ENCODE peak calls at places on chromosomes 5 and 9, in nine cellular contexts. One of them, this sample, is unnamed.

GRCh38 chr5:57501414-57502321 is 19.1 kb upstream of the ACTBL2 start:
- DNase-seq in activated effector memory CD4-positive, alpha-beta T cell treated with Interleukin-2 at 50 U/mL for 16 hours: no peak
- DNase-seq in fibroblast of mammary gland: no peak
- DNase-seq in AG09309: no peak
- DNase-seq in NCI-H2029: no peak
- DNase-seq in stimulated activated CD4-positive, alpha-beta T cell treated with anti-CD3 and anti-CD28 coated beads, Interleukin-4, amount 100 ng/mL, for 48 hours: no peak
- DNase-seq in progenitor cell of endocrine pancreas: no peak
- DNase-seq in endothelial cell: no peak
- DNase-seq in globus pallidus: peak
- DNase-seq in this sample: no peak

GRCh38 chr5:55030220-55030619 is 6.2 kb downstream of the GZMK start:
- DNase-seq in activated effector memory CD4-positive, alpha-beta T cell treated with Interleukin-2 at 50 U/mL for 16 hours: no peak
- DNase-seq in fibroblast of mammary gland: no peak
- DNase-seq in AG09309: no peak
- DNase-seq in NCI-H2029: no peak
- DNase-seq in stimulated activated CD4-positive, alpha-beta T cell treated with anti-CD3 and anti-CD28 coated beads, Interleukin-4, amount 100 ng/mL, for 48 hours: no peak
- DNase-seq in progenitor cell of endocrine pancreas: no peak
- DNase-seq in endothelial cell: no peak
- DNase-seq in globus pallidus: no peak
- DNase-seq in this sample: peak

GRCh38 chr5:130651440-130651839 is 513.6 kb downstream of the HINT1 start:
- DNase-seq in activated effector memory CD4-positive, alpha-beta T cell treated with Interleukin-2 at 50 U/mL for 16 hours: no peak
- DNase-seq in fibroblast of mammary gland: no peak
- DNase-seq in AG09309: no peak
- DNase-seq in NCI-H2029: no peak
- DNase-seq in stimulated activated CD4-positive, alpha-beta T cell treated with anti-CD3 and anti-CD28 coated beads, Interleukin-4, amount 100 ng/mL, for 48 hours: no peak
- DNase-seq in progenitor cell of endocrine pancreas: no peak
- DNase-seq in endothelial cell: no peak
- DNase-seq in globus pallidus: no peak
- DNase-seq in this sample: no peak

GRCh38 chr9:88653926-88654325 is 118.9 kb downstream of the NXNL2 start:
- DNase-seq in activated effector memory CD4-positive, alpha-beta T cell treated with Interleukin-2 at 50 U/mL for 16 hours: no peak
- DNase-seq in fibroblast of mammary gland: peak
- DNase-seq in AG09309: no peak
- DNase-seq in NCI-H2029: no peak
- DNase-seq in stimulated activated CD4-positive, alpha-beta T cell treated with anti-CD3 and anti-CD28 coated beads, Interleukin-4, amount 100 ng/mL, for 48 hours: no peak
- DNase-seq in progenitor cell of endocrine pancreas: no peak
- DNase-seq in endothelial cell: no peak
- DNase-seq in globus pallidus: no peak
- DNase-seq in this sample: no peak

GRCh38 chr9:96025995-96026572 is 150.6 kb downstream of the ERCC6L2 start:
- DNase-seq in activated effector memory CD4-positive, alpha-beta T cell treated with Interleukin-2 at 50 U/mL for 16 hours: no peak
- DNase-seq in fibroblast of mammary gland: no peak
- DNase-seq in AG09309: no peak
- DNase-seq in NCI-H2029: no peak
- DNase-seq in stimulated activated CD4-positive, alpha-beta T cell treated with anti-CD3 and anti-CD28 coated beads, Interleukin-4, amount 100 ng/mL, for 48 hours: no peak
- DNase-seq in progenitor cell of endocrine pancreas: peak
- DNase-seq in endothelial cell: peak
- DNase-seq in globus pallidus: peak
- DNase-seq in this sample: no peak

GRCh38 chr5:72817076-72817476 is 615 bp downstream of the TNPO1 start:
- DNase-seq in activated effector memory CD4-positive, alpha-beta T cell treated with Interleukin-2 at 50 U/mL for 16 hours: peak
- DNase-seq in fibroblast of mammary gland: peak
- DNase-seq in AG09309: no peak
- DNase-seq in NCI-H2029: peak
- DNase-seq in stimulated activated CD4-positive, alpha-beta T cell treated with anti-CD3 and anti-CD28 coated beads, Interleukin-4, amount 100 ng/mL, for 48 hours: peak
- DNase-seq in progenitor cell of endocrine pancreas: no peak
- DNase-seq in endothelial cell: peak
- DNase-seq in globus pallidus: peak
- DNase-seq in this sample: no peak

GRCh38 chr9:93086445-93087224 is 9.4 kb upstream of the CARD19 start:
- DNase-seq in activated effector memory CD4-positive, alpha-beta T cell treated with Interleukin-2 at 50 U/mL for 16 hours: no peak
- DNase-seq in fibroblast of mammary gland: no peak
- DNase-seq in AG09309: no peak
- DNase-seq in NCI-H2029: no peak
- DNase-seq in stimulated activated CD4-positive, alpha-beta T cell treated with anti-CD3 and anti-CD28 coated beads, Interleukin-4, amount 100 ng/mL, for 48 hours: no peak
- DNase-seq in progenitor cell of endocrine pancreas: no peak
- DNase-seq in endothelial cell: no peak
- DNase-seq in globus pallidus: no peak
- DNase-seq in this sample: no peak

GRCh38 chr9:133171161-133171955 is 7.6 kb upstream of the GBGT1 start:
- DNase-seq in activated effector memory CD4-positive, alpha-beta T cell treated with Interleukin-2 at 50 U/mL for 16 hours: no peak
- DNase-seq in fibroblast of mammary gland: no peak
- DNase-seq in AG09309: no peak
- DNase-seq in NCI-H2029: no peak
- DNase-seq in stimulated activated CD4-positive, alpha-beta T cell treated with anti-CD3 and anti-CD28 coated beads, Interleukin-4, amount 100 ng/mL, for 48 hours: no peak
- DNase-seq in progenitor cell of endocrine pancreas: no peak
- DNase-seq in endothelial cell: no peak
- DNase-seq in globus pallidus: no peak
- DNase-seq in this sample: no peak

GRCh38 chr5:181282874-181283273 is 21.9 kb upstream of the TRIM52 start:
- DNase-seq in activated effector memory CD4-positive, alpha-beta T cell treated with Interleukin-2 at 50 U/mL for 16 hours: no peak
- DNase-seq in fibroblast of mammary gland: no peak
- DNase-seq in AG09309: no peak
- DNase-seq in NCI-H2029: no peak
- DNase-seq in stimulated activated CD4-positive, alpha-beta T cell treated with anti-CD3 and anti-CD28 coated beads, Interleukin-4, amount 100 ng/mL, for 48 hours: no peak
- DNase-seq in progenitor cell of endocrine pancreas: no peak
- DNase-seq in endothelial cell: no peak
- DNase-seq in globus pallidus: no peak
- DNase-seq in this sample: no peak

GRCh38 chr5:171427318-171428167 is 8.1 kb downstream of the FGF18 start:
- DNase-seq in activated effector memory CD4-positive, alpha-beta T cell treated with Interleukin-2 at 50 U/mL for 16 hours: no peak
- DNase-seq in fibroblast of mammary gland: no peak
- DNase-seq in AG09309: no peak
- DNase-seq in NCI-H2029: no peak
- DNase-seq in stimulated activated CD4-positive, alpha-beta T cell treated with anti-CD3 and anti-CD28 coated beads, Interleukin-4, amount 100 ng/mL, for 48 hours: no peak
- DNase-seq in progenitor cell of endocrine pancreas: no peak
- DNase-seq in endothelial cell: no peak
- DNase-seq in globus pallidus: no peak
- DNase-seq in this sample: no peak

GRCh38 chr9:123368023-123368422 is 12.0 kb downstream of the CRB2 start:
- DNase-seq in activated effector memory CD4-positive, alpha-beta T cell treated with Interleukin-2 at 50 U/mL for 16 hours: no peak
- DNase-seq in fibroblast of mammary gland: no peak
- DNase-seq in AG09309: no peak
- DNase-seq in NCI-H2029: no peak
- DNase-seq in stimulated activated CD4-positive, alpha-beta T cell treated with anti-CD3 and anti-CD28 coated beads, Interleukin-4, amount 100 ng/mL, for 48 hours: no peak
- DNase-seq in progenitor cell of endocrine pancreas: no peak
- DNase-seq in endothelial cell: no peak
- DNase-seq in globus pallidus: no peak
- DNase-seq in this sample: no peak

GRCh38 chr5:143826909-143827514 is 15.1 kb downstream of the HMHB1 start:
- DNase-seq in activated effector memory CD4-positive, alpha-beta T cell treated with Interleukin-2 at 50 U/mL for 16 hours: no peak
- DNase-seq in fibroblast of mammary gland: no peak
- DNase-seq in AG09309: no peak
- DNase-seq in NCI-H2029: peak
- DNase-seq in stimulated activated CD4-positive, alpha-beta T cell treated with anti-CD3 and anti-CD28 coated beads, Interleukin-4, amount 100 ng/mL, for 48 hours: peak
- DNase-seq in progenitor cell of endocrine pancreas: no peak
- DNase-seq in endothelial cell: no peak
- DNase-seq in globus pallidus: no peak
- DNase-seq in this sample: no peak

GRCh38 chr9:98144076-98144475 is 25.1 kb upstream of the TRIM14 start:
- DNase-seq in activated effector memory CD4-positive, alpha-beta T cell treated with Interleukin-2 at 50 U/mL for 16 hours: no peak
- DNase-seq in fibroblast of mammary gland: no peak
- DNase-seq in AG09309: no peak
- DNase-seq in NCI-H2029: no peak
- DNase-seq in stimulated activated CD4-positive, alpha-beta T cell treated with anti-CD3 and anti-CD28 coated beads, Interleukin-4, amount 100 ng/mL, for 48 hours: no peak
- DNase-seq in progenitor cell of endocrine pancreas: no peak
- DNase-seq in endothelial cell: no peak
- DNase-seq in globus pallidus: no peak
- DNase-seq in this sample: no peak

GRCh38 chr9:124270504-124271335 is 13.0 kb downstream of the NEK6 start:
- DNase-seq in activated effector memory CD4-positive, alpha-beta T cell treated with Interleukin-2 at 50 U/mL for 16 hours: no peak
- DNase-seq in fibroblast of mammary gland: no peak
- DNase-seq in AG09309: no peak
- DNase-seq in NCI-H2029: peak
- DNase-seq in stimulated activated CD4-positive, alpha-beta T cell treated with anti-CD3 and anti-CD28 coated beads, Interleukin-4, amount 100 ng/mL, for 48 hours: no peak
- DNase-seq in progenitor cell of endocrine pancreas: no peak
- DNase-seq in endothelial cell: no peak
- DNase-seq in globus pallidus: no peak
- DNase-seq in this sample: no peak

GRCh38 chr9:3330792-3331420 is 194.9 kb downstream of the RFX3 start:
- DNase-seq in activated effector memory CD4-positive, alpha-beta T cell treated with Interleukin-2 at 50 U/mL for 16 hours: no peak
- DNase-seq in fibroblast of mammary gland: peak
- DNase-seq in AG09309: no peak
- DNase-seq in NCI-H2029: no peak
- DNase-seq in stimulated activated CD4-positive, alpha-beta T cell treated with anti-CD3 and anti-CD28 coated beads, Interleukin-4, amount 100 ng/mL, for 48 hours: no peak
- DNase-seq in progenitor cell of endocrine pancreas: no peak
- DNase-seq in endothelial cell: no peak
- DNase-seq in globus pallidus: no peak
- DNase-seq in this sample: no peak

GRCh38 chr5:140042551-140043507 is at the start of gene NRG2:
- DNase-seq in activated effector memory CD4-positive, alpha-beta T cell treated with Interleukin-2 at 50 U/mL for 16 hours: peak
- DNase-seq in fibroblast of mammary gland: peak
- DNase-seq in AG09309: no peak
- DNase-seq in NCI-H2029: peak
- DNase-seq in stimulated activated CD4-positive, alpha-beta T cell treated with anti-CD3 and anti-CD28 coated beads, Interleukin-4, amount 100 ng/mL, for 48 hours: peak
- DNase-seq in progenitor cell of endocrine pancreas: peak
- DNase-seq in endothelial cell: peak
- DNase-seq in globus pallidus: peak
- DNase-seq in this sample: no peak

GRCh38 chr5:157607371-157608161 is 32.0 kb upstream of the ADAM19 start:
- DNase-seq in activated effector memory CD4-positive, alpha-beta T cell treated with Interleukin-2 at 50 U/mL for 16 hours: peak
- DNase-seq in fibroblast of mammary gland: peak
- DNase-seq in AG09309: no peak
- DNase-seq in NCI-H2029: no peak
- DNase-seq in stimulated activated CD4-positive, alpha-beta T cell treated with anti-CD3 and anti-CD28 coated beads, Interleukin-4, amount 100 ng/mL, for 48 hours: peak
- DNase-seq in progenitor cell of endocrine pancreas: no peak
- DNase-seq in endothelial cell: no peak
- DNase-seq in globus pallidus: no peak
- DNase-seq in this sample: no peak

GRCh38 chr5:93585054-93585751 is 2.2 kb downstream of the NR2F1 start:
- DNase-seq in activated effector memory CD4-positive, alpha-beta T cell treated with Interleukin-2 at 50 U/mL for 16 hours: no peak
- DNase-seq in fibroblast of mammary gland: no peak
- DNase-seq in AG09309: no peak
- DNase-seq in NCI-H2029: peak
- DNase-seq in stimulated activated CD4-positive, alpha-beta T cell treated with anti-CD3 and anti-CD28 coated beads, Interleukin-4, amount 100 ng/mL, for 48 hours: no peak
- DNase-seq in progenitor cell of endocrine pancreas: no peak
- DNase-seq in endothelial cell: no peak
- DNase-seq in globus pallidus: no peak
- DNase-seq in this sample: no peak

GRCh38 chr5:143436871-143437270 is 33.4 kb upstream of the NR3C1 start:
- DNase-seq in activated effector memory CD4-positive, alpha-beta T cell treated with Interleukin-2 at 50 U/mL for 16 hours: no peak
- DNase-seq in fibroblast of mammary gland: peak
- DNase-seq in AG09309: no peak
- DNase-seq in NCI-H2029: no peak
- DNase-seq in stimulated activated CD4-positive, alpha-beta T cell treated with anti-CD3 and anti-CD28 coated beads, Interleukin-4, amount 100 ng/mL, for 48 hours: no peak
- DNase-seq in progenitor cell of endocrine pancreas: no peak
- DNase-seq in endothelial cell: no peak
- DNase-seq in globus pallidus: no peak
- DNase-seq in this sample: no peak

GRCh38 chr9:113712053-113712452 is 164.1 kb upstream of the ZNF618 start:
- DNase-seq in activated effector memory CD4-positive, alpha-beta T cell treated with Interleukin-2 at 50 U/mL for 16 hours: no peak
- DNase-seq in fibroblast of mammary gland: peak
- DNase-seq in AG09309: no peak
- DNase-seq in NCI-H2029: peak
- DNase-seq in stimulated activated CD4-positive, alpha-beta T cell treated with anti-CD3 and anti-CD28 coated beads, Interleukin-4, amount 100 ng/mL, for 48 hours: no peak
- DNase-seq in progenitor cell of endocrine pancreas: no peak
- DNase-seq in endothelial cell: no peak
- DNase-seq in globus pallidus: no peak
- DNase-seq in this sample: no peak

GRCh38 chr9:124688238-124688904 is 82.7 kb downstream of the NR6A1 start:
- DNase-seq in activated effector memory CD4-positive, alpha-beta T cell treated with Interleukin-2 at 50 U/mL for 16 hours: no peak
- DNase-seq in fibroblast of mammary gland: no peak
- DNase-seq in AG09309: no peak
- DNase-seq in NCI-H2029: no peak
- DNase-seq in stimulated activated CD4-positive, alpha-beta T cell treated with anti-CD3 and anti-CD28 coated beads, Interleukin-4, amount 100 ng/mL, for 48 hours: no peak
- DNase-seq in progenitor cell of endocrine pancreas: no peak
- DNase-seq in endothelial cell: no peak
- DNase-seq in globus pallidus: no peak
- DNase-seq in this sample: no peak

GRCh38 chr5:134020188-134020587 is 15.4 kb upstream of the VDAC1 start:
- DNase-seq in activated effector memory CD4-positive, alpha-beta T cell treated with Interleukin-2 at 50 U/mL for 16 hours: no peak
- DNase-seq in fibroblast of mammary gland: no peak
- DNase-seq in AG09309: no peak
- DNase-seq in NCI-H2029: no peak
- DNase-seq in stimulated activated CD4-positive, alpha-beta T cell treated with anti-CD3 and anti-CD28 coated beads, Interleukin-4, amount 100 ng/mL, for 48 hours: no peak
- DNase-seq in progenitor cell of endocrine pancreas: no peak
- DNase-seq in endothelial cell: no peak
- DNase-seq in globus pallidus: no peak
- DNase-seq in this sample: no peak

GRCh38 chr9:110332766-110333165 is 4.9 kb downstream of the TXNDC8 start:
- DNase-seq in activated effector memory CD4-positive, alpha-beta T cell treated with Interleukin-2 at 50 U/mL for 16 hours: no peak
- DNase-seq in fibroblast of mammary gland: no peak
- DNase-seq in AG09309: no peak
- DNase-seq in NCI-H2029: no peak
- DNase-seq in stimulated activated CD4-positive, alpha-beta T cell treated with anti-CD3 and anti-CD28 coated beads, Interleukin-4, amount 100 ng/mL, for 48 hours: no peak
- DNase-seq in progenitor cell of endocrine pancreas: no peak
- DNase-seq in endothelial cell: no peak
- DNase-seq in globus pallidus: no peak
- DNase-seq in this sample: no peak